ENCODE peak calls at places on chromosomes 12 and 14, in four cellular contexts. M, H, L and X are unnamed samples.

GRCh38 chr12:109127533-109128242 is 11.3 kb downstream of the ACACB start:
- DNase-seq in M (no peak), H (no peak), L (no peak), X (peak; percentile 14)

GRCh38 chr14:69648480-69649414 is 37.4 kb downstream of the SUSD6 start:
- DNase-seq in M (no peak), H (no peak), L (peak; percentile 54), X (no peak)

GRCh38 chr12:77941396-77941795 is 110.7 kb downstream of the NAV3 start:
- DNase-seq in H (no peak), L (no peak), M (no peak), X (no peak)

GRCh38 chr12:123903301-123904065 is 69.1 kb downstream of the CCDC92 start:
- DNase-seq in H (no peak), L (no peak), M (no peak), X (no peak)

GRCh38 chr12:111298583-111299436 is 70.1 kb downstream of the PHETA1 start:
- DNase-seq in H (no peak), M (peak; percentile 20), L (peak; percentile 46), X (no peak)

GRCh38 chr12:52056801-52057613 is 5.8 kb downstream of the NR4A1 start:
- DNase-seq in H (no peak), L (no peak), M (no peak), X (peak; percentile 81)

GRCh38 chr12:83121886-83122622 is 435.3 kb downstream of the TMTC2 start:
- DNase-seq in L (no peak), M (no peak), H (no peak), X (no peak)

GRCh38 chr14:105061428-105062047 is 3.7 kb downstream of the GPR132 start:
- DNase-seq in H (no peak), L (no peak), M (peak; percentile 56), X (no peak)

GRCh38 chr14:93619176-93619793 is 169.0 kb downstream of the PRIMA1 start:
- DNase-seq in M (no peak), H (peak; percentile 6), L (peak; percentile 42), X (no peak)

GRCh38 chr12:82481954-82482353 is 123.6 kb downstream of the METTL25 start:
- DNase-seq in H (no peak), M (no peak), L (no peak), X (no peak)

GRCh38 chr14:100065161-100065871 is at the start of gene EVL:
- DNase-seq in H (no peak), L (no peak), M (peak; percentile 70), X (no peak)

GRCh38 chr12:27193854-27194544 is 50.1 kb upstream of the STK38L start:
- DNase-seq in H (no peak), L (no peak), M (no peak), X (peak; percentile 91)

GRCh38 chr12:95790912-95791849 is 617 bp upstream of the NTN4 start:
- DNase-seq in H (no peak), M (no peak), L (peak; percentile 36), X (peak; percentile 77)

GRCh38 chr14:68495101-68495637 is 297.7 kb downstream of the ZFP36L1 start:
- DNase-seq in H (no peak), M (no peak), L (no peak), X (no peak)